ENCODE peak calls at places on chromosomes 4 and X, in eight cellular contexts. V, D, R, K, X, C, B and S are unnamed samples.

GRCh38 chrX:153478746-153479145 is 8.4 kb upstream of the HAUS7 start:
- DNase-seq in R (no peak), D (no peak), X (no peak), C (no peak), K (no peak), B (no peak), V (no peak), S (no peak)

GRCh38 chr4:1727117-1728031 is 6.1 kb downstream of the TACC3 start:
- DNase-seq in R (no peak), D (peak; percentile 72), C (peak; percentile 60), X (no peak), V (no peak), B (no peak), K (no peak), S (no peak)

GRCh38 chr4:89753601-89754066 is 83.3 kb downstream of the SNCA start:
- DNase-seq in C (no peak), D (no peak), K (no peak), B (no peak), R (no peak), X (no peak), V (peak; percentile 30), S (no peak)

GRCh38 chr4:186659936-186660335 is 63.7 kb downstream of the FAT1 start:
- DNase-seq in D (no peak), R (no peak), V (no peak), K (no peak), X (no peak), C (no peak), B (no peak), S (no peak)

GRCh38 chr4:6420972-6421371 is 51.4 kb downstream of the PPP2R2C start:
- DNase-seq in V (no peak), K (no peak), D (no peak), R (no peak), B (no peak), C (no peak), X (no peak), S (no peak)

GRCh38 chrX:35826503-35826902 is 28.4 kb downstream of the MAGEB16 start:
- DNase-seq in B (no peak), K (no peak), X (peak; percentile 46), D (no peak), R (no peak), C (no peak), V (no peak), S (no peak)

GRCh38 chrX:132442674-132443073 is 46.2 kb downstream of the MBNL3 start:
- DNase-seq in V (no peak), C (no peak), R (no peak), X (no peak), B (no peak), D (no peak), K (no peak), S (no peak)

GRCh38 chrX:110409925-110410324 is 51.3 kb downstream of the RTL9 start:
- DNase-seq in V (no peak), B (no peak), X (no peak), D (no peak), C (no peak), K (no peak), R (no peak), S (no peak)

GRCh38 chrX:44871114-44871645 is 1.8 kb upstream of the KDM6A start:
- DNase-seq in X (peak; percentile 39), R (no peak), C (no peak), K (no peak), V (no peak), D (no peak), B (no peak), S (no peak)

GRCh38 chr4:101010987-101011386 is 336.3 kb downstream of the PPP3CA start:
- DNase-seq in X (no peak), C (no peak), B (no peak), D (no peak), R (no peak), V (no peak), K (no peak), S (no peak)

GRCh38 chr4:69813628-69814027 is 46.3 kb downstream of the SULT1E1 start:
- DNase-seq in R (no peak), B (no peak), K (no peak), X (no peak), C (no peak), V (no peak), D (no peak), S (no peak)

GRCh38 chr4:89598602-89599001 is 238.4 kb downstream of the SNCA start:
- DNase-seq in R (no peak), K (no peak), B (no peak), C (no peak), V (peak; percentile 15), D (no peak), X (peak; percentile 7), S (no peak)

GRCh38 chrX:20829665-20830481 is 544.3 kb upstream of the CNKSR2 start:
- DNase-seq in K (no peak), D (no peak), R (no peak), C (no peak), X (no peak), B (no peak), V (no peak), S (no peak)

GRCh38 chr4:182085051-182085480 is 158.1 kb upstream of the TENM3 start:
- DNase-seq in K (no peak), D (no peak), R (no peak), V (no peak), B (no peak), X (peak; percentile 18), C (no peak), S (no peak)

GRCh38 chr4:87853891-87854290 is 21.1 kb downstream of the MEPE start:
- DNase-seq in X (no peak), K (no peak), D (no peak), R (no peak), V (no peak), C (no peak), B (no peak), S (no peak)

GRCh38 chrX:11143931-11144678 is 33.0 kb downstream of the HCCS start:
- DNase-seq in X (peak; percentile 78), B (peak; percentile 16), V (peak; percentile 55), K (peak; percentile 29), C (peak; percentile 60), D (peak; percentile 51), R (peak; percentile 2), S (peak; percentile 77)

GRCh38 chr4:7655549-7656243 is 221.0 kb upstream of the PSAPL1 start:
- DNase-seq in D (peak; percentile 48), C (no peak), V (no peak), X (no peak), R (no peak), B (no peak), K (no peak), S (no peak)

GRCh38 chrX:79147477-79147876 is 3.0 kb downstream of the GPR174 start:
- DNase-seq in D (no peak), R (no peak), X (no peak), B (no peak), K (no peak), C (no peak), V (no peak), S (no peak)

GRCh38 chrX:79146552-79147390 is 2.3 kb downstream of the GPR174 start:
- DNase-seq in B (no peak), X (no peak), K (no peak), C (no peak), D (no peak), V (no peak), R (no peak), S (no peak)
- H3K27me3 ChIP-seq in B (no peaks in the 10 kb centered on the region), X (no peaks in the 10 kb centered on the region), K (no peaks in the 10 kb centered on the region), C (no peaks in the 10 kb centered on the region), D (peaks cover 8% of the 10 kb centered on the region), V (no peaks in the 10 kb centered on the region), R (no peaks in the 10 kb centered on the region), S (no peaks in the 10 kb centered on the region)

DNA sequence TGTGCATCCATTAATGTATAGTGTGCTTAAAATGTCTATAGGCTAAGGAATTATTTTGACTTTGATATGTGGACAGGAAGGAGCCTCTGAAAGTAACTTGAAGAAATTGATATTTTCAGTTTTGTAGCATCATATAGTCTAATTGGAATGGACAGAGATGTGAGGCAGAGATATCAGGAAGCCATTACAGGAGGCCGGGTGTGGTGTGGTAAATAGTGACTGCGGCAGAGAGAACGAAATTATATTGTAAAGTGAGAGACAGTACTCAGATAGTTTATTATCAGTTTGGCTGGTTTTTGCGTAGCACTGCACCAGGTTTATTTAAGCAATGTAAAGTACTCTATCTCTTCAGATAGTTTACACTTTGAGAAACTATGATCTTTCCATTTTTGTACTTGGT is 98.5 kb downstream of the RAP1GDS1 start:
- DNase-seq in D (no peak), R (no peak), C (no peak), V (no peak), B (no peak), X (no peak), K (no peak), S (no peak)
- H3K27me3 ChIP-seq in D (no peaks in the 10 kb centered on the region), R (no peaks in the 10 kb centered on the region), C (no peaks in the 10 kb centered on the region), V (no peaks in the 10 kb centered on the region), B (no peaks in the 10 kb centered on the region), X (no peaks in the 10 kb centered on the region), K (no peaks in the 10 kb centered on the region), S (no peaks in the 10 kb centered on the region)

GRCh38 chr4:44668521-44668920 is 9.7 kb upstream of the GUF1 start:
- DNase-seq in R (no peak), X (no peak), D (no peak), C (no peak), K (no peak), B (no peak), V (no peak), S (no peak)

GRCh38 chr4:44674471-44674870 is 3.7 kb upstream of the GUF1 start:
- DNase-seq in B (no peak), D (no peak), X (no peak), C (no peak), V (no peak), R (no peak), K (no peak), S (no peak)

GRCh38 chr4:44671636-44672035 is 6.6 kb upstream of the GUF1 start:
- DNase-seq in R (no peak), K (no peak), X (no peak), V (no peak), C (no peak), B (no peak), D (no peak), S (no peak)

GRCh38 chr4:44670466-44671199 is 7.6 kb upstream of the GUF1 start:
- DNase-seq in D (peak; percentile 52), X (no peak), V (no peak), K (no peak), C (no peak), B (no peak), R (no peak), S (no peak)
- H3K27me3 ChIP-seq in D (no peaks in the 10 kb centered on the region), X (peaks cover 30% of the 10 kb centered on the region), V (no peaks in the 10 kb centered on the region), K (no peaks in the 10 kb centered on the region), C (no peaks in the 10 kb centered on the region), B (no peaks in the 10 kb centered on the region), R (peaks cover 4% of the 10 kb centered on the region), S (no peaks in the 10 kb centered on the region)

DNA sequence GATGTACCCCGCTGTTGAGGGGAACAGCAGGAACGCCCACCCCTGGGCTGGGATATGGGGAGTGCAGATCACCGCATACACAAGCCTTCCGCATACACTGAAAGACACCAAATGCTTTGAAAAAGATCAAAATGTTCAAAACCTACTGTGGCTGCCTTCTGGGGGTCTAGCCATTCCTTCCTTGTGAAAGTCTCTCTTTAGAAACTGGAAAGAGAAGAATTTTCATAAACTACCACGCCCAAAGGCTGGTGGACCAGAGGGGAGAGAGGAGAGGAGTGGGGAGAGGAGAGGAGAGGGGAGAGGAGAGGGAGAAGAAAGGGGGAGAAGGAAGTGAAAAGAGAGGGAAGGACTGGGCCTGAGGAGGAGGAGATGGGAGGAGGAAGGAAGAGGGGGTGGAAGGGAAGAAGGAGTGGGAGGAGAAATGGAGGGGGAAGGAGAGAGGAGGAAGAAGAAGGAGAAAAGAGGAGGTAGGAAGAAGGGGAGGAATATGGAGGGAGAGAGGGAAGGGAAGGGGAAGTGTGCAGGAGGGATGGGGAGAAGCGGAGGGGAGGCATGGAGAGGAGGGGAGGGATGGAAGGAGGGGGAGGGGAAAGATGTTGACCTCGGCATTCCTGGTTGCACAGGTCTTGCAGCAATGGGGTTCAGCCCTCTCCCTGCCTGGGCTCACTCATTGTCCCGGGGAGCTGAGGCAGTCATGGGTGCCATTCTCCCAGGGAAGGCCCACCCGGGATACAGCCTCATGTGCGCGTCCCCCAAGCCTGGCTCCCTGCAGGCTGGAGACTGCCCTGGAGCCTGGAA is 5.5 kb upstream of the HMX1 start:
- DNase-seq in X (no peak), V (no peak), B (no peak), K (no peak), D (no peak), R (no peak), C (no peak), S (no peak)
- H3K27me3 ChIP-seq in X (peaks cover 100% of the 10 kb centered on the region), V (peaks cover 10% of the 10 kb centered on the region), B (no peaks in the 10 kb centered on the region), K (peaks cover 41% of the 10 kb centered on the region), D (peaks cover 74% of the 10 kb centered on the region), R (peaks cover 50% of the 10 kb centered on the region), C (no peaks in the 10 kb centered on the region), S (peaks cover 81% of the 10 kb centered on the region)